ENCODE peak calls at places on chromosomes 12 and 14, in five cellular contexts. D, Z, R, Y and M are unnamed samples.
A peak's percentile ranks its signal among the peaks of the same experiment; 100 is the strongest.

GRCh38 chr12:46946137-46946536 is 120.3 kb upstream of the SLC38A4 start:
- DNase-seq in D (no peak), Z (no peak), R (peak; percentile 58), Y (no peak), M (no peak)

GRCh38 chr14:70901218-70901772 is 6.0 kb upstream of the PCNX1 start:
- DNase-seq in D (no peak), Z (no peak), R (no peak), Y (no peak), M (no peak)

GRCh38 chr12:114399664-114400211 is 6.2 kb downstream of the TBX5 start:
- DNase-seq in D (peak; percentile 95), Z (peak; percentile 58), R (no peak), Y (no peak), M (no peak)

GRCh38 chr14:94681300-94682060 is 69.3 kb downstream of the SERPINA3 start:
- DNase-seq in D (peak; percentile 79), Z (peak; percentile 47), R (peak; percentile 17), Y (peak; percentile 20), M (peak; percentile 93)

GRCh38 chr12:29782285-29782820 is 1.4 kb downstream of the TMTC1 start:
- DNase-seq in D (no peak), Z (peak; percentile 55), R (no peak), Y (peak; percentile 66), M (peak; percentile 88)

GRCh38 chr14:79831198-79831890 is 380.0 kb downstream of the DIO2 start:
- DNase-seq in D (no peak), Z (no peak), R (no peak), Y (no peak), M (no peak)

GRCh38 chr14:58638231-58639205 is 756 bp downstream of the DACT1 start:
- DNase-seq in D (peak; percentile 47), Z (peak; percentile 66), R (no peak), Y (no peak), M (peak; percentile 85)

GRCh38 chr12:51788876-51789275 is 59.6 kb downstream of the FIGNL2 start:
- DNase-seq in D (no peak), Z (peak; percentile 47), R (no peak), Y (no peak), M (peak; percentile 91)

GRCh38 chr12:18283776-18284175 is 22.5 kb downstream of the PIK3C2G start:
- DNase-seq in D (peak; percentile 52), Z (no peak), R (no peak), Y (no peak), M (no peak)

GRCh38 chr12:24960222-24960855 is 11.4 kb upstream of the BCAT1 start:
- DNase-seq in D (peak; percentile 84), Z (peak; percentile 50), R (no peak), Y (peak; percentile 40), M (peak; percentile 75)

GRCh38 chr12:126608607-126609175 is 1543.5 kb downstream of the AACS start:
- DNase-seq in D (no peak), Z (no peak), R (no peak), Y (no peak), M (no peak)

GRCh38 chr14:55348766-55349453 is 62.7 kb downstream of the ATG14 start:
- DNase-seq in D (no peak), Z (no peak), R (no peak), Y (no peak), M (no peak)

GRCh38 chr14:76981670-76982069 is 46.8 kb downstream of the IRF2BPL start:
- DNase-seq in D (no peak), Z (no peak), R (no peak), Y (no peak), M (peak; percentile 25)

GRCh38 chr12:25701290-25701689 is 148.2 kb upstream of the LMNTD1 start:
- DNase-seq in D (no peak), Z (peak; percentile 37), R (no peak), Y (no peak), M (no peak)

GRCh38 chr12:108633534-108634224 is at the start of gene SELPLG:
- DNase-seq in D (peak; percentile 30), Z (no peak), R (no peak), Y (peak; percentile 95), M (no peak)

GRCh38 chr12:56221233-56221756 is 427 bp downstream of the RNF41 start:
- DNase-seq in D (peak; percentile 64), Z (peak; percentile 83), R (no peak), Y (no peak), M (peak; percentile 98)

GRCh38 chr14:73521229-73521628 is 15.7 kb upstream of the ACOT1 start:
- DNase-seq in D (no peak), Z (no peak), R (no peak), Y (no peak), M (no peak)

GRCh38 chr12:60176891-60177290 is 581.1 kb downstream of the SLC16A7 start:
- DNase-seq in D (no peak), Z (no peak), R (no peak), Y (no peak), M (no peak)

GRCh38 chr14:73227812-73228781 is 9.2 kb upstream of the PAPLN start:
- DNase-seq in D (peak; percentile 60), Z (peak; percentile 74), R (no peak), Y (no peak), M (peak; percentile 90)

GRCh38 chr14:95516554-95517209 is at the start of gene SYNE3:
- DNase-seq in D (no peak), Z (peak; percentile 80), R (no peak), Y (peak; percentile 59), M (peak; percentile 95)

GRCh38 chr14:99331796-99332195 is 59.8 kb upstream of the BCL11B start:
- DNase-seq in D (no peak), Z (no peak), R (no peak), Y (no peak), M (no peak)

GRCh38 chr14:50670196-50670875 is 2.2 kb upstream of the SAV1 start:
- DNase-seq in D (peak; percentile 55), Z (no peak), R (no peak), Y (no peak), M (no peak)

GRCh38 chr12:56487448-56488040 is 417 bp downstream of the GLS2 start:
- DNase-seq in D (peak; percentile 80), Z (peak; percentile 74), R (no peak), Y (peak; percentile 39), M (no peak)

GRCh38 chr12:123075591-123076171 is 75.2 kb downstream of the PITPNM2 start:
- DNase-seq in D (peak; percentile 83), Z (peak; percentile 70), R (no peak), Y (no peak), M (no peak)

GRCh38 chr14:91400696-91401095 is 16.9 kb downstream of the CCDC88C start:
- DNase-seq in D (no peak), Z (no peak), R (no peak), Y (no peak), M (peak; percentile 82)

GRCh38 chr12:68042212-68042699 is 53.0 kb downstream of the IFNG-AS1 start:
- DNase-seq in D (no peak), Z (no peak), R (peak; percentile 74), Y (no peak), M (no peak)

GRCh38 chr14:24188251-24189058 is at the start of gene IPO4:
- DNase-seq in D (peak; percentile 98), Z (peak; percentile 97), R (peak; percentile 71), Y (peak; percentile 91), M (peak; percentile 100)

GRCh38 chr14:61420326-61420725 is 98.9 kb downstream of the PRKCH start:
- DNase-seq in D (no peak), Z (no peak), R (peak; percentile 61), Y (no peak), M (peak; percentile 19)

GRCh38 chr14:51554953-51555352 is 96.8 kb upstream of the FRMD6 start:
- DNase-seq in D (no peak), Z (no peak), R (no peak), Y (peak; percentile 50), M (no peak)

GRCh38 chr14:55671641-55672040 is 91.6 kb downstream of the KTN1 start:
- DNase-seq in D (no peak), Z (no peak), R (no peak), Y (no peak), M (no peak)

DNA sequence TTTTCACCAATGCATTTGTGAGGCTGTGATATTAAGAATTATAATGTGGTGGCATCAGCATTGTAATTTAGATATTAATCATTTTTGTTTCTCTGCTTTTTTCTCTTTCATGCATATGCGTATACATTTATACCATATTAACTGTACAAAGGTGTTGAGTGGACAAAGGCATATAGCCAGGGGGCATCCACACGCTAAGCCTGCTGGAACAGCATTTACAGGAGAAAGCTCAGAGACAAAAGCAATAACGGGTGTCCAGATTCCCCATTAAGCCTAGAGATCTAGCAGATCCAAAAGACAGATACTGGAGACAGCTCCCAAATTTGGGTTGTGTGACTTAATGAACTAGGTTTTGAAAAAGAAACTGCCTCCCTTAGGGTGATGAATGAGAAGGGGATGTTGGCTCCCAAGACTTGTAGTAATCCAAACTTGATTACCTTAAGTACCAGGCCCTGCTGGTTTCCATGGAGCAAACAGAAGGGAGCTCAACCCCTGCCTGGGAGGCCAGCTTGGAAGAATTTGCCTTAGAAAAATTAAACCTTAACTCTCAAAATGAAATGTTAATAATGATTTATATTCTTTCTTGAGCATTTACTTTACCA is 181.9 kb downstream of the SLC6A15 start:
- DNase-seq in D (peak; percentile 35), Z (no peak), R (no peak), Y (no peak), M (no peak)
- H3K4me2 ChIP-seq in D (no peak overlapping the region), Z (no peak overlapping the region), R (no peak overlapping the region), Y (no peak overlapping the region), M (no peak overlapping the region)

GRCh38 chr14:35999264-35999663 is 173.1 kb downstream of the BRMS1L start:
- DNase-seq in D (no peak), Z (no peak), R (no peak), Y (no peak), M (no peak)
- H3K4me2 ChIP-seq in D (no peak overlapping the region), Z (no peak overlapping the region), R (no peak overlapping the region), Y (no peak overlapping the region), M (no peak overlapping the region)

DNA sequence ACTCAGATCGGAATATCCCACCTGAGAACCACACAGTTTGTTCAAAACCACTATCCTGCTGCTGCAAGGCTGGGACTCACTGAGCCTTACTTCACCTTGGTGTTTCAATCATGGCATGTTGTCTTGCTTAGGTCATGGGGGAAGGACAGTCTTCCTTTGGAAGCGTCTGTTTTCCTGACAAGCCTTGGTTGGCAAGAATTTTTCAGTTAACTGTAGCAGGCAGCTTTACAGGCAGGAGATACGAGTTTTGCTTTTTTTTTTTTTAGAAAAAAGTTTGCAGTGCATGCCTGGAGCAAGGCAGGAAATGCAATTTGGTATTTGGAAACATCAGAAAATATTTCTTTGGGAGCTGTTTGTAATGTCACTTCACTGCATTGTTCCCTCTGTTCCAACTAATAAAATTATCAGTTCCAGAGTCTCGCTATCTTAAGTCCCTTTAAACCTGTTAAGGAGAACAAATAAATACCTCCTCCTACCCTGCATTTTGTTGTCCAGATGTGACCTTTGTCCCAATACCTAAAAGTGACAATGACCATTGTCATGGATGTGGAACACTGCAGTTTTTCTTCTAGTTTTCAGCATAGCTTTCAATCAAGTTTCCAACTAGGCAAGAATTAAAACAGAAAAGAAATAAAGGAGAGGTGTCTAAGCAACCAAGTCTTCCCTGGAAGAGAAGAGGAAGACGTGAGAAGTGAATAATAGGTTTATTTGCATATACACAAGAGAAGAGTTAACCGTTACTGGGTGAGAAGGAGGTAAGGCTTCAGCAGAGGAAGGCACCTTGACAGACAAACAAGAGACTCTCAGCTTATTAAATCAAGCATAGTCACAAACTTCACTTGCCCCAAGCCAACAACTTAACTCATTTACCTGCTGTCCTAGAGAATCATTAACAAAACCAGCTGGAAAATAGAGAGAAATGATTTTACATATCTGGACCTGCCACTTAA is 71.4 kb upstream of the ACTN1 start:
- DNase-seq in D (no peak), Z (no peak), R (no peak), Y (no peak), M (peak; percentile 30)
- H3K4me2 ChIP-seq in D (no peak overlapping the region), Z (peak overlapping the region; percentile 24), R (no peak overlapping the region), Y (no peak overlapping the region), M (no peak overlapping the region)

DNA sequence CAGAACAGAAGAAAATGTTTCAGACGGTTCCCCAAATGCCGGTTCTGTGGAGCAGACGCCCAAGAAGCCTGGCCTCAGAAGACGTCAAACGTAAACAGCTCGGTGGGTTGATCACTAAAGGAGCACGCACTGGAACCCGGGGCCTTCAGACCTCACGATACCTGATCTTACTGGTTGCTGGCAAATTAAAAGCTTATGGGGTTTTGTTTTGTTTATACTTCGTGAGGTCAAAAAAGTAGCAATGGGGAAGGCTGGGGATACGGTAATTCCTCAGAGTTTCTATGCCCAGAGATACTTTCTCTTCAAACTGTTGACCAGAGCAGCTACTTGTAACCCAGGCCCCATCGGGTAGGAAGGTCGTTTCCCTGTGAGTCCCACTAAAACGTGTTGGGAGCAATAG is 1.7 kb downstream of the CDKN1B start:
- DNase-seq in D (no peak), Z (no peak), R (no peak), Y (peak; percentile 42), M (no peak)
- H3K4me2 ChIP-seq in D (peak overlapping the region; percentile 90), Z (peak overlapping the region; percentile 94), R (peak overlapping the region; percentile 96), Y (peak overlapping the region; percentile 89), M (peak overlapping the region; percentile 95)